ENCODE peak calls at places on chromosome 16, in seven cellular contexts. One of them, this sample, is unnamed.

GRCh38 chr16:86363836-86364618 is 146.3 kb upstream of the FOXF1 start:
- DNase-seq in caudate nucleus: no peak
- DNase-seq in CD8-positive, alpha-beta memory T cell: no peak
- DNase-seq in stimulated activated CD8-positive, alpha-beta memory T cell treated with anti-CD3 and anti-CD28 coated beads, Interleukin-15, amount 100 ng/mL, for 24 hours: no peak
- DNase-seq in activated CD8-positive, alpha-beta T cell treated with anti-CD3 and anti-CD28 coated beads, Interleukin-2, amount 10 ng/mL, durations not matched to agents 7 days and 5 days: no peak
- DNase-seq in posterior cingulate gyrus: no peak
- DNase-seq in T follicular helper cell: no peak
- DNase-seq in this sample: no peak

GRCh38 chr16:49620158-49620867 is 235.6 kb downstream of the ZNF423 start:
- DNase-seq in T follicular helper cell: no peak
- DNase-seq in activated CD8-positive, alpha-beta T cell treated with anti-CD3 and anti-CD28 coated beads, Interleukin-2, amount 10 ng/mL, durations not matched to agents 7 days and 5 days: no peak
- DNase-seq in caudate nucleus: no peak
- DNase-seq in stimulated activated CD8-positive, alpha-beta memory T cell treated with anti-CD3 and anti-CD28 coated beads, Interleukin-15, amount 100 ng/mL, for 24 hours: no peak
- DNase-seq in CD8-positive, alpha-beta memory T cell: no peak
- DNase-seq in posterior cingulate gyrus: no peak
- DNase-seq in this sample: peak

GRCh38 chr16:49061315-49061714 is 220.3 kb downstream of the CBLN1 start:
- DNase-seq in stimulated activated CD8-positive, alpha-beta memory T cell treated with anti-CD3 and anti-CD28 coated beads, Interleukin-15, amount 100 ng/mL, for 24 hours: no peak
- DNase-seq in T follicular helper cell: no peak
- DNase-seq in CD8-positive, alpha-beta memory T cell: no peak
- DNase-seq in caudate nucleus: no peak
- DNase-seq in activated CD8-positive, alpha-beta T cell treated with anti-CD3 and anti-CD28 coated beads, Interleukin-2, amount 10 ng/mL, durations not matched to agents 7 days and 5 days: no peak
- DNase-seq in posterior cingulate gyrus: no peak
- DNase-seq in this sample: no peak

GRCh38 chr16:73016488-73016830 is 31.5 kb downstream of the ZFHX3 start:
- DNase-seq in stimulated activated CD8-positive, alpha-beta memory T cell treated with anti-CD3 and anti-CD28 coated beads, Interleukin-15, amount 100 ng/mL, for 24 hours: no peak
- DNase-seq in T follicular helper cell: no peak
- DNase-seq in activated CD8-positive, alpha-beta T cell treated with anti-CD3 and anti-CD28 coated beads, Interleukin-2, amount 10 ng/mL, durations not matched to agents 7 days and 5 days: no peak
- DNase-seq in CD8-positive, alpha-beta memory T cell: no peak
- DNase-seq in posterior cingulate gyrus: no peak
- DNase-seq in caudate nucleus: no peak
- DNase-seq in this sample: no peak

GRCh38 chr16:1379863-1380174 is 28.1 kb downstream of the GNPTG start:
- DNase-seq in stimulated activated CD8-positive, alpha-beta memory T cell treated with anti-CD3 and anti-CD28 coated beads, Interleukin-15, amount 100 ng/mL, for 24 hours: no peak
- DNase-seq in T follicular helper cell: no peak
- DNase-seq in posterior cingulate gyrus: no peak
- DNase-seq in CD8-positive, alpha-beta memory T cell: no peak
- DNase-seq in activated CD8-positive, alpha-beta T cell treated with anti-CD3 and anti-CD28 coated beads, Interleukin-2, amount 10 ng/mL, durations not matched to agents 7 days and 5 days: no peak
- DNase-seq in caudate nucleus: no peak
- DNase-seq in this sample: no peak

GRCh38 chr16:88466175-88466862 is 13.2 kb downstream of the ZFPM1 start:
- DNase-seq in T follicular helper cell: no peak
- DNase-seq in stimulated activated CD8-positive, alpha-beta memory T cell treated with anti-CD3 and anti-CD28 coated beads, Interleukin-15, amount 100 ng/mL, for 24 hours: no peak
- DNase-seq in activated CD8-positive, alpha-beta T cell treated with anti-CD3 and anti-CD28 coated beads, Interleukin-2, amount 10 ng/mL, durations not matched to agents 7 days and 5 days: peak
- DNase-seq in CD8-positive, alpha-beta memory T cell: no peak
- DNase-seq in caudate nucleus: no peak
- DNase-seq in posterior cingulate gyrus: no peak
- DNase-seq in this sample: no peak

GRCh38 chr16:53598513-53599266 is 95.7 kb upstream of the AKTIP start:
- DNase-seq in T follicular helper cell: no peak
- DNase-seq in stimulated activated CD8-positive, alpha-beta memory T cell treated with anti-CD3 and anti-CD28 coated beads, Interleukin-15, amount 100 ng/mL, for 24 hours: no peak
- DNase-seq in activated CD8-positive, alpha-beta T cell treated with anti-CD3 and anti-CD28 coated beads, Interleukin-2, amount 10 ng/mL, durations not matched to agents 7 days and 5 days: no peak
- DNase-seq in CD8-positive, alpha-beta memory T cell: no peak
- DNase-seq in posterior cingulate gyrus: no peak
- DNase-seq in caudate nucleus: no peak
- DNase-seq in this sample: no peak

GRCh38 chr16:70688266-70688742 is 2.5 kb upstream of the MTSS2 start:
- DNase-seq in stimulated activated CD8-positive, alpha-beta memory T cell treated with anti-CD3 and anti-CD28 coated beads, Interleukin-15, amount 100 ng/mL, for 24 hours: no peak
- DNase-seq in CD8-positive, alpha-beta memory T cell: no peak
- DNase-seq in activated CD8-positive, alpha-beta T cell treated with anti-CD3 and anti-CD28 coated beads, Interleukin-2, amount 10 ng/mL, durations not matched to agents 7 days and 5 days: no peak
- DNase-seq in T follicular helper cell: no peak
- DNase-seq in caudate nucleus: peak
- DNase-seq in posterior cingulate gyrus: peak
- DNase-seq in this sample: no peak

GRCh38 chr16:29675811-29676643 is 3.0 kb upstream of the QPRT start:
- DNase-seq in CD8-positive, alpha-beta memory T cell: no peak
- DNase-seq in activated CD8-positive, alpha-beta T cell treated with anti-CD3 and anti-CD28 coated beads, Interleukin-2, amount 10 ng/mL, durations not matched to agents 7 days and 5 days: peak
- DNase-seq in stimulated activated CD8-positive, alpha-beta memory T cell treated with anti-CD3 and anti-CD28 coated beads, Interleukin-15, amount 100 ng/mL, for 24 hours: no peak
- DNase-seq in caudate nucleus: no peak
- DNase-seq in posterior cingulate gyrus: no peak
- DNase-seq in T follicular helper cell: no peak
- DNase-seq in this sample: no peak

GRCh38 chr16:11370084-11370931 is 25.0 kb downstream of the RMI2 start:
- DNase-seq in stimulated activated CD8-positive, alpha-beta memory T cell treated with anti-CD3 and anti-CD28 coated beads, Interleukin-15, amount 100 ng/mL, for 24 hours: no peak
- DNase-seq in caudate nucleus: no peak
- DNase-seq in CD8-positive, alpha-beta memory T cell: no peak
- DNase-seq in activated CD8-positive, alpha-beta T cell treated with anti-CD3 and anti-CD28 coated beads, Interleukin-2, amount 10 ng/mL, durations not matched to agents 7 days and 5 days: no peak
- DNase-seq in T follicular helper cell: no peak
- DNase-seq in posterior cingulate gyrus: no peak
- DNase-seq in this sample: no peak